ENCODE peak calls at places on chromosome 20, in ten cellular contexts. S is posterior vena cava, Y is transverse colon, H is lung microvascular endothelial cell, D is left ventricle myocardium superior, G is astrocyte of the spinal cord, C is fibroblast of the aortic adventitia, F is mesendoderm, K is GM04504, L is foreskin fibroblast. U is an unnamed sample.

GRCh38 chr20:63295422-63295821 is 2.4 kb downstream of the COL20A1 start:
- DNase-seq in S (no peak), Y (no peak), H (no peak), D (no peak), G (no peak), C (no peak), F (no peak), K (no peak), L (no peak), U (no peak)

GRCh38 chr20:38924718-38925117 is 1.5 kb upstream of the FAM83D start:
- DNase-seq in S (peak; percentile 14), Y (no peak), H (no peak), D (no peak), G (no peak), C (no peak), F (no peak), K (no peak), L (no peak), U (no peak)

GRCh38 chr20:951384-952169 is 35.4 kb upstream of the ANGPT4 start:
- DNase-seq in S (peak; percentile 16), Y (no peak), H (no peak), D (no peak), G (no peak), C (no peak), F (no peak), K (no peak), L (no peak), U (no peak)

GRCh38 chr20:58130156-58130555 is 98.3 kb downstream of the ANKRD60 start:
- DNase-seq in S (no peak), Y (no peak), H (no peak), D (no peak), G (no peak), C (no peak), F (no peak), K (no peak), L (no peak), U (no peak)

GRCh38 chr20:2917266-2917665 is 44.0 kb downstream of the PTPRA start:
- DNase-seq in S (no peak), Y (no peak), H (no peak), D (no peak), G (no peak), C (no peak), F (no peak), K (no peak), L (no peak), U (no peak)

GRCh38 chr20:46672543-46673148 is 16.6 kb downstream of the TP53RK start:
- DNase-seq in S (no peak), Y (no peak), H (no peak), D (no peak), G (no peak), C (no peak), F (no peak), K (no peak), L (no peak), U (no peak)

GRCh38 chr20:50372770-50373088 is 137.5 kb upstream of the PTPN1 start:
- DNase-seq in S (no peak), Y (no peak), H (peak; percentile 51), D (no peak), G (no peak), C (no peak), F (peak; percentile 51), K (no peak), L (no peak), U (no peak)

GRCh38 chr20:54153041-54153327 is 20.8 kb downstream of the CYP24A1 start:
- DNase-seq in S (no peak), Y (no peak), H (no peak), D (no peak), G (no peak), C (no peak), F (no peak), K (no peak), L (no peak), U (no peak)

GRCh38 chr20:653110-653589 is at the start of gene SRXN1:
- DNase-seq in S (peak; percentile 97), Y (peak; percentile 93), H (peak; percentile 93), D (peak; percentile 96), G (peak; percentile 94), C (peak; percentile 90), F (peak; percentile 96), K (peak; percentile 88), L (peak; percentile 98), U (peak; percentile 80)

GRCh38 chr20:4046926-4047325 is 31.6 kb upstream of the RNF24 start:
- DNase-seq in S (no peak), Y (no peak), H (no peak), D (no peak), G (no peak), C (no peak), F (no peak), K (no peak), L (no peak), U (no peak)

GRCh38 chr20:50285376-50286173 is 94.9 kb downstream of the CEBPB start:
- DNase-seq in S (no peak), Y (no peak), H (peak; percentile 33), D (no peak), G (peak; percentile 71), C (peak; percentile 66), F (no peak), K (peak; percentile 80), L (peak; percentile 90), U (no peak)

GRCh38 chr20:37821691-37822655 is 81.0 kb upstream of the VSTM2L start:
- DNase-seq in S (no peak), Y (no peak), H (peak; percentile 8), D (no peak), G (peak; percentile 79), C (peak; percentile 68), F (no peak), K (peak; percentile 83), L (peak; percentile 90), U (peak; percentile 90)

GRCh38 chr20:7879883-7880282 is 60.4 kb downstream of the HAO1 start:
- DNase-seq in S (no peak), Y (no peak), H (no peak), D (no peak), G (peak; percentile 36), C (no peak), F (no peak), K (no peak), L (peak; percentile 75), U (peak; percentile 28)

GRCh38 chr20:24402234-24402633 is 67.2 kb upstream of the SYNDIG1 start:
- DNase-seq in S (no peak), Y (no peak), H (no peak), D (no peak), G (no peak), C (no peak), F (no peak), K (no peak), L (no peak), U (no peak)

GRCh38 chr20:34111057-34111711 is 859 bp downstream of the EIF2S2 start:
- DNase-seq in S (peak; percentile 82), Y (peak; percentile 18), H (peak; percentile 60), D (no peak), G (peak; percentile 52), C (peak; percentile 81), F (peak; percentile 66), K (peak; percentile 34), L (peak; percentile 74), U (peak; percentile 22)

GRCh38 chr20:1757072-1757471 is 99.5 kb upstream of the SIRPG start:
- DNase-seq in S (no peak), Y (no peak), H (no peak), D (no peak), G (no peak), C (peak; percentile 0), F (no peak), K (no peak), L (no peak), U (no peak)

GRCh38 chr20:26208296-26209091 is 511.8 kb upstream of the ZNF337 start:
- DNase-seq in S (peak; percentile 69), Y (no peak), H (peak; percentile 2), D (no peak), G (no peak), C (no peak), F (peak; percentile 74), K (no peak), L (peak; percentile 13), U (no peak)

GRCh38 chr20:61514805-61515505 is 262.9 kb downstream of the CDH4 start:
- DNase-seq in S (peak; percentile 46), Y (no peak), H (no peak), D (no peak), G (no peak), C (no peak), F (no peak), K (no peak), L (no peak), U (no peak)

GRCh38 chr20:58069796-58070663 is 158.4 kb downstream of the ANKRD60 start:
- DNase-seq in S (no peak), Y (no peak), H (no peak), D (no peak), G (no peak), C (no peak), F (no peak), K (no peak), L (no peak), U (no peak)